ENCODE peak calls at places on chromosome 3, in five cellular contexts. I is psoas muscle, R is GM13977, K is neural crest cell, E is cardiac fibroblast. C is an unnamed sample.

GRCh38 chr3:94092080-94092479 is 29.2 kb downstream of the NSUN3 start:
- DNase-seq in I (no peak), R (no peak), K (no peak), E (no peak), C (no peak)

GRCh38 chr3:17894434-17895060 is 152.1 kb upstream of the TBC1D5 start:
- DNase-seq in I (no peak), R (no peak), K (peak; percentile 26), E (peak; percentile 76), C (no peak)

GRCh38 chr3:32577174-32577573 is 6.5 kb upstream of the DYNC1LI1 start:
- DNase-seq in I (no peak), R (no peak), K (no peak), E (peak; percentile 63), C (no peak)

GRCh38 chr3:158808697-158809096 is 6.8 kb downstream of the MFSD1 start:
- DNase-seq in I (no peak), R (no peak), K (no peak), E (no peak), C (no peak)

GRCh38 chr3:25071846-25072245 is 356.2 kb upstream of the RARB start:
- DNase-seq in I (no peak), R (no peak), K (no peak), E (no peak), C (no peak)

GRCh38 chr3:180749322-180749721 is 70.0 kb upstream of the CCDC39 start:
- DNase-seq in I (no peak), R (no peak), K (no peak), E (no peak), C (no peak)

GRCh38 chr3:25468866-25469319 is 40.8 kb downstream of the RARB start:
- DNase-seq in I (peak; percentile 85), R (no peak), K (peak; percentile 51), E (peak; percentile 82), C (no peak)

GRCh38 chr3:16084887-16085286 is 89.6 kb upstream of the GALNT15 start:
- DNase-seq in I (no peak), R (no peak), K (no peak), E (peak; percentile 70), C (no peak)

GRCh38 chr3:3778641-3779270 is 20.5 kb upstream of the LRRN1 start:
- DNase-seq in I (peak; percentile 71), R (no peak), K (no peak), E (no peak), C (no peak)

GRCh38 chr3:134771962-134772361 is 23.1 kb upstream of the EPHB1 start:
- DNase-seq in I (no peak), R (no peak), K (no peak), E (no peak), C (no peak)

GRCh38 chr3:24005669-24006068 is 60.6 kb downstream of the NR1D2 start:
- DNase-seq in I (no peak), R (no peak), K (no peak), E (no peak), C (no peak)

GRCh38 chr3:182315313-182315712 is 478.0 kb upstream of the ATP11B start:
- DNase-seq in I (no peak), R (no peak), K (no peak), E (no peak), C (no peak)

GRCh38 chr3:65412591-65412990 is 626.1 kb downstream of the MAGI1 start:
- DNase-seq in I (peak; percentile 69), R (no peak), K (no peak), E (peak; percentile 10), C (no peak)

GRCh38 chr3:46662771-46663551 is 30.5 kb downstream of the ALS2CL start:
- DNase-seq in I (peak; percentile 85), R (no peak), K (no peak), E (peak; percentile 33), C (no peak)

GRCh38 chr3:171407746-171408145 is 52.5 kb downstream of the TNIK start:
- DNase-seq in I (no peak), R (no peak), K (no peak), E (peak; percentile 42), C (no peak)

GRCh38 chr3:133970916-133971315 is 58.8 kb downstream of the SLCO2A1 start:
- DNase-seq in I (no peak), R (no peak), K (no peak), E (no peak), C (no peak)

GRCh38 chr3:57078366-57079220 is 18.1 kb downstream of the SPATA12 start:
- DNase-seq in I (peak; percentile 84), R (peak; percentile 71), K (peak; percentile 23), E (peak; percentile 74), C (peak; percentile 54)

GRCh38 chr3:4228295-4228694 is 74.9 kb upstream of the SETMAR start:
- DNase-seq in I (no peak), R (no peak), K (no peak), E (no peak), C (no peak)

GRCh38 chr3:194928831-194929594 is 243.3 kb downstream of the FAM43A start:
- DNase-seq in I (no peak), R (no peak), K (peak; percentile 23), E (no peak), C (no peak)

GRCh38 chr3:156150434-156151066 is 30.2 kb downstream of the KCNAB1 start:
- DNase-seq in I (no peak), R (peak; percentile 49), K (peak; percentile 34), E (peak; percentile 84), C (no peak)

GRCh38 chr3:50268703-50269451 is at the start of gene SEMA3B:
- DNase-seq in I (peak; percentile 76), R (no peak), K (no peak), E (peak; percentile 50), C (no peak)

GRCh38 chr3:14389133-14390115 is 13.0 kb upstream of the SLC6A6 start:
- DNase-seq in I (no peak), R (no peak), K (no peak), E (no peak), C (no peak)

GRCh38 chr3:183313764-183314163 is 60.7 kb downstream of the B3GNT5 start:
- DNase-seq in I (no peak), R (no peak), K (no peak), E (no peak), C (no peak)

GRCh38 chr3:187011915-187012314 is 81.6 kb downstream of the ST6GAL1 start:
- DNase-seq in I (no peak), R (no peak), K (no peak), E (no peak), C (no peak)

GRCh38 chr3:188267790-188268333 is 113.9 kb downstream of the LPP start:
- DNase-seq in I (no peak), R (no peak), K (no peak), E (no peak), C (no peak)

GRCh38 chr3:136624894-136625815 is 127.0 kb downstream of the STAG1 start:
- DNase-seq in I (no peak), R (no peak), K (no peak), E (no peak), C (no peak)

GRCh38 chr3:20256144-20256543 is 70.1 kb upstream of the SGO1 start:
- DNase-seq in I (no peak), R (peak; percentile 14), K (no peak), E (peak; percentile 7), C (no peak)

GRCh38 chr3:67646586-67647234 is 7.7 kb downstream of the SUCLG2 start:
- DNase-seq in I (no peak), R (no peak), K (no peak), E (peak; percentile 39), C (no peak)

GRCh38 chr3:155131104-155131503 is 51.0 kb downstream of the MME start:
- DNase-seq in I (no peak), R (peak; percentile 30), K (no peak), E (peak; percentile 71), C (no peak)

GRCh38 chr3:15161113-15161512 is 44.9 kb upstream of the CAPN7 start:
- DNase-seq in I (no peak), R (no peak), K (no peak), E (no peak), C (no peak)

DNA sequence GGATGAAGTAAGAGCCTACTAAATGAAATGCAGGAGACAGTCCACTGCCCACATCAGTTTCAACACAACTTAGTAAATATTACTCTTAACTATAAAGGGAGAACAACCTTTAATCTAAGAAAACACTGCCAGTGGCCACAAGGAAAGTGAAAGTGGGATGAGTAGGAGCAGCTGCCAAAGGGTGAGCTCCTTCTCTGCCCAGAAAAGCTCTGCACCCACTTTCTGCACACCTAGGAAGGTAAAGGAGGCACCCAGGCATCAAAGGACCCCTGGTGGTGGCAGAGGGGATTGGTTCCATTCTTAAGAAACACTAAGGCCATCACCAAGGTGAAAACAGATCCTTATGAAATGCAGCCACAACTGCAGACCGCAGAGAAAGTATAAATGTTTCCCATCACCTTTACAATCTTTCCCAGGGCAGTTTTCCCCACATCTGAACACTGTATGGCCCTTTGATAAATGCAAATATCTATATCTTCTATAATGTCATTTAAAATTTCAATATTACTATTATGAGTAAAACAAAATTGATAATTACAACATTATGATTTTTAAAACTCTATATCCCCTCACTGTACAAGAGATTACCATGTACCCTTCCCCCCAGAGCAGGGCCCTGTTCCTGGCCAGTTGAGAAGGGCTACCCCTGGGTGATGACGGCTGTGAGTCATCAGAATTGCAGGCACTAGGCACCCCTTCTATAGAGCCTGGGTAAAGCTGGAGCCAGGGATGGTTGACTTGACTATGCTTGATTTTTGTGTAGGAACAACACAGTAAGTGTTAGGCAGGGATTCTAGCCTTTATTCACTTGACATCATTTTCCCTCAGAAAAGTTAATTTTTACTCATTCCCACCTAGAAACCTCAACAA is 92.0 kb downstream of the SNRK start:
- DNase-seq in I (peak; percentile 45), R (peak; percentile 80), K (no peak), E (peak; percentile 33), C (no peak)
- TF ChIP-seq CTCF in I (peak; percentile 56), R (peak; percentile 87), K (peak; percentile 67), E (peak; percentile 80), C (peak; percentile 56)

GRCh38 chr3:70256566-70256965 is 55.9 kb downstream of the MDFIC2 start:
- DNase-seq in I (no peak), R (no peak), K (no peak), E (no peak), C (no peak)
- TF ChIP-seq CTCF in I (no peak), R (no peak), K (no peak), E (no peak), C (no peak)

DNA sequence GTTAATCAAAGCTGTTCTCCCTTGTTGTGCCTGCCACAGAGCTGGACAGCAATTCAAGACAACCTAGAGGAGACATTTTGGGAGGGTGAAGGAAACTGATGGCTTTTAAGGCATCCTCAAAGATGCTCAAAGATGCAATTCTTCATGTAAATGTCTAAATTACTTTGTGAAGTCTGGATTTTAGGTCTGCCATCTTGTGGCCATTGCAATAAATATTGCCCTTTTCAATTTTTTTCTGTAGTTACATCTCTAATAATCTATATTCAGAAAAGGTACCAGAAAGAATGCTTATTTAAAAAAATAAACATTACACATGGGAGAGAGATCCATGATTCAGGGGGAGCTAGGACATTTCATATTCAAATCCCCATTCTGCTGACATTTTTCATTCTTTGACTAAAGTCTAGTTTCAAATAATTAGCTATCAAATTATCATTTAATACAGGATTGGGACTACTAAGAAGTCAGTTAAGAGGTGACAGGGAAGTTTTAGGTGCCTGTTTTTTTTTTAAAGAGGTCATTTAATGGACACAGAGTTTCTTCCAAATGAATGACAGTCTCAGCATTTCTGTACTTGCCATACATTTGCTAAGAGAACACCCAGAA is 259.8 kb upstream of the WNT5A start:
- DNase-seq in I (no peak), R (peak; percentile 10), K (no peak), E (peak; percentile 41), C (no peak)
- TF ChIP-seq CTCF in I (peak; percentile 38), R (peak; percentile 41), K (peak; percentile 69), E (peak; percentile 30), C (peak; percentile 57)

DNA sequence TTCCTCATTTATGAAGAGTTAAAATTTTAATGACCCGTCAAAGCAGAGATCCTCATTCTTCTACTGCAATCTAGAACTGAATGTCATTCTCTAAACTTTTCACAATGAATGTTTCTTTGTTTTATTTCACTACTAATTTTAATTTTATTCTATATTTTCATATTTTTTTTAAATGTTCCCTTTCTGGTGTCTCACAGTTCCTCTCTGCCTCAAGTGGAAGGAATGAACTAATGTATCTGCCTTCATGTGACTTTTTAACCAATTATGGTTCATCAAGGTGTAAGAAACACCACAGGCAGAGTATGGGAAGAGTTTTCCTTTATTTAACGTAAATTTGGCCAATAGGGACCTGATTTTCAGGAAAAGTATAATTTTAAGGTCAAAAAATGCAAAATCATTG is 441.7 kb downstream of the EPHA6 start:
- DNase-seq in I (no peak), R (no peak), K (no peak), E (no peak), C (no peak)
- TF ChIP-seq CTCF in I (no peak), R (no peak), K (peak; percentile 47), E (no peak), C (no peak)